ENCODE peak calls at places on chromosomes 4 and X, in nine cellular contexts. One of them, this sample, is unnamed.

GRCh38 chr4:6548201-6548881 is 26.6 kb upstream of the MAN2B2 start:
- DNase-seq in neural progenitor cell: peak
- DNase-seq in stimulated activated CD8-positive, alpha-beta memory T cell treated with anti-CD3 and anti-CD28 coated beads, Interleukin-4, amount 100 ng/mL, for 48 hours: peak
- DNase-seq in mesenteric fat pad: no peak
- DNase-seq in DMS53: peak
- DNase-seq in stimulated activated CD4-positive, alpha-beta T cell treated with anti-CD3 and anti-CD28 coated beads, Interleukin-4, amount 100 ng/mL, for 4 hours: no peak
- DNase-seq in NCI-H2081: peak
- DNase-seq in activated CD8-positive, alpha-beta memory T cell treated with anti-CD3 and anti-CD28 coated beads for 48 hours: no peak
- DNase-seq in NCI-H1417: peak
- DNase-seq in this sample: no peak

GRCh38 chrX:16643160-16643559 is 6.8 kb upstream of the S100G start:
- DNase-seq in neural progenitor cell: no peak
- DNase-seq in NCI-H1417: no peak
- DNase-seq in activated CD8-positive, alpha-beta memory T cell treated with anti-CD3 and anti-CD28 coated beads for 48 hours: no peak
- DNase-seq in NCI-H2081: no peak
- DNase-seq in stimulated activated CD4-positive, alpha-beta T cell treated with anti-CD3 and anti-CD28 coated beads, Interleukin-4, amount 100 ng/mL, for 4 hours: no peak
- DNase-seq in DMS53: no peak
- DNase-seq in stimulated activated CD8-positive, alpha-beta memory T cell treated with anti-CD3 and anti-CD28 coated beads, Interleukin-4, amount 100 ng/mL, for 48 hours: no peak
- DNase-seq in mesenteric fat pad: no peak
- DNase-seq in this sample: no peak

GRCh38 chrX:50779694-50780093 is 34.3 kb downstream of the SHROOM4 start:
- DNase-seq in stimulated activated CD4-positive, alpha-beta T cell treated with anti-CD3 and anti-CD28 coated beads, Interleukin-4, amount 100 ng/mL, for 4 hours: no peak
- DNase-seq in NCI-H2081: no peak
- DNase-seq in neural progenitor cell: peak
- DNase-seq in mesenteric fat pad: no peak
- DNase-seq in NCI-H1417: no peak
- DNase-seq in activated CD8-positive, alpha-beta memory T cell treated with anti-CD3 and anti-CD28 coated beads for 48 hours: no peak
- DNase-seq in DMS53: no peak
- DNase-seq in stimulated activated CD8-positive, alpha-beta memory T cell treated with anti-CD3 and anti-CD28 coated beads, Interleukin-4, amount 100 ng/mL, for 48 hours: no peak
- DNase-seq in this sample: no peak

GRCh38 chr4:39924014-39924413 is 53.7 kb downstream of the PDS5A start:
- DNase-seq in mesenteric fat pad: no peak
- DNase-seq in stimulated activated CD8-positive, alpha-beta memory T cell treated with anti-CD3 and anti-CD28 coated beads, Interleukin-4, amount 100 ng/mL, for 48 hours: no peak
- DNase-seq in stimulated activated CD4-positive, alpha-beta T cell treated with anti-CD3 and anti-CD28 coated beads, Interleukin-4, amount 100 ng/mL, for 4 hours: no peak
- DNase-seq in NCI-H2081: no peak
- DNase-seq in neural progenitor cell: no peak
- DNase-seq in NCI-H1417: no peak
- DNase-seq in activated CD8-positive, alpha-beta memory T cell treated with anti-CD3 and anti-CD28 coated beads for 48 hours: no peak
- DNase-seq in DMS53: no peak
- DNase-seq in this sample: no peak

GRCh38 chr4:54281060-54281781 is 52.1 kb downstream of the PDGFRA start:
- DNase-seq in activated CD8-positive, alpha-beta memory T cell treated with anti-CD3 and anti-CD28 coated beads for 48 hours: no peak
- DNase-seq in NCI-H1417: no peak
- DNase-seq in stimulated activated CD4-positive, alpha-beta T cell treated with anti-CD3 and anti-CD28 coated beads, Interleukin-4, amount 100 ng/mL, for 4 hours: no peak
- DNase-seq in NCI-H2081: no peak
- DNase-seq in mesenteric fat pad: no peak
- DNase-seq in stimulated activated CD8-positive, alpha-beta memory T cell treated with anti-CD3 and anti-CD28 coated beads, Interleukin-4, amount 100 ng/mL, for 48 hours: no peak
- DNase-seq in DMS53: no peak
- DNase-seq in neural progenitor cell: no peak
- DNase-seq in this sample: peak

GRCh38 chrX:112877771-112878173 is 37.1 kb upstream of the AMOT start:
- DNase-seq in NCI-H1417: no peak
- DNase-seq in stimulated activated CD4-positive, alpha-beta T cell treated with anti-CD3 and anti-CD28 coated beads, Interleukin-4, amount 100 ng/mL, for 4 hours: no peak
- DNase-seq in stimulated activated CD8-positive, alpha-beta memory T cell treated with anti-CD3 and anti-CD28 coated beads, Interleukin-4, amount 100 ng/mL, for 48 hours: no peak
- DNase-seq in neural progenitor cell: peak
- DNase-seq in NCI-H2081: no peak
- DNase-seq in DMS53: no peak
- DNase-seq in activated CD8-positive, alpha-beta memory T cell treated with anti-CD3 and anti-CD28 coated beads for 48 hours: no peak
- DNase-seq in mesenteric fat pad: no peak
- DNase-seq in this sample: no peak

GRCh38 chrX:94204524-94204923 is 530.5 kb downstream of the FAM133A start:
- DNase-seq in neural progenitor cell: no peak
- DNase-seq in stimulated activated CD4-positive, alpha-beta T cell treated with anti-CD3 and anti-CD28 coated beads, Interleukin-4, amount 100 ng/mL, for 4 hours: no peak
- DNase-seq in NCI-H1417: no peak
- DNase-seq in mesenteric fat pad: no peak
- DNase-seq in stimulated activated CD8-positive, alpha-beta memory T cell treated with anti-CD3 and anti-CD28 coated beads, Interleukin-4, amount 100 ng/mL, for 48 hours: no peak
- DNase-seq in NCI-H2081: no peak
- DNase-seq in activated CD8-positive, alpha-beta memory T cell treated with anti-CD3 and anti-CD28 coated beads for 48 hours: no peak
- DNase-seq in DMS53: no peak
- DNase-seq in this sample: no peak

GRCh38 chr4:108690738-108691137 is 40.3 kb downstream of the OSTC start:
- DNase-seq in NCI-H1417: no peak
- DNase-seq in NCI-H2081: no peak
- DNase-seq in stimulated activated CD4-positive, alpha-beta T cell treated with anti-CD3 and anti-CD28 coated beads, Interleukin-4, amount 100 ng/mL, for 4 hours: no peak
- DNase-seq in mesenteric fat pad: no peak
- DNase-seq in DMS53: no peak
- DNase-seq in stimulated activated CD8-positive, alpha-beta memory T cell treated with anti-CD3 and anti-CD28 coated beads, Interleukin-4, amount 100 ng/mL, for 48 hours: no peak
- DNase-seq in neural progenitor cell: no peak
- DNase-seq in activated CD8-positive, alpha-beta memory T cell treated with anti-CD3 and anti-CD28 coated beads for 48 hours: no peak
- DNase-seq in this sample: no peak

GRCh38 chr4:117085185-117085701 is at the start of gene TRAM1L1:
- DNase-seq in neural progenitor cell: peak
- DNase-seq in NCI-H1417: no peak
- DNase-seq in mesenteric fat pad: peak
- DNase-seq in DMS53: peak
- DNase-seq in stimulated activated CD4-positive, alpha-beta T cell treated with anti-CD3 and anti-CD28 coated beads, Interleukin-4, amount 100 ng/mL, for 4 hours: no peak
- DNase-seq in activated CD8-positive, alpha-beta memory T cell treated with anti-CD3 and anti-CD28 coated beads for 48 hours: no peak
- DNase-seq in stimulated activated CD8-positive, alpha-beta memory T cell treated with anti-CD3 and anti-CD28 coated beads, Interleukin-4, amount 100 ng/mL, for 48 hours: peak
- DNase-seq in NCI-H2081: peak
- DNase-seq in this sample: no peak

GRCh38 chrX:15244421-15244820 is 25.5 kb downstream of the ASB9 start:
- DNase-seq in mesenteric fat pad: no peak
- DNase-seq in DMS53: no peak
- DNase-seq in neural progenitor cell: no peak
- DNase-seq in stimulated activated CD8-positive, alpha-beta memory T cell treated with anti-CD3 and anti-CD28 coated beads, Interleukin-4, amount 100 ng/mL, for 48 hours: no peak
- DNase-seq in NCI-H1417: no peak
- DNase-seq in NCI-H2081: no peak
- DNase-seq in activated CD8-positive, alpha-beta memory T cell treated with anti-CD3 and anti-CD28 coated beads for 48 hours: no peak
- DNase-seq in stimulated activated CD4-positive, alpha-beta T cell treated with anti-CD3 and anti-CD28 coated beads, Interleukin-4, amount 100 ng/mL, for 4 hours: no peak
- DNase-seq in this sample: no peak

GRCh38 chr4:6688879-6689505 is 4.7 kb upstream of the S100P start:
- DNase-seq in activated CD8-positive, alpha-beta memory T cell treated with anti-CD3 and anti-CD28 coated beads for 48 hours: no peak
- DNase-seq in neural progenitor cell: peak
- DNase-seq in mesenteric fat pad: no peak
- DNase-seq in NCI-H2081: no peak
- DNase-seq in stimulated activated CD8-positive, alpha-beta memory T cell treated with anti-CD3 and anti-CD28 coated beads, Interleukin-4, amount 100 ng/mL, for 48 hours: peak
- DNase-seq in NCI-H1417: no peak
- DNase-seq in DMS53: peak
- DNase-seq in stimulated activated CD4-positive, alpha-beta T cell treated with anti-CD3 and anti-CD28 coated beads, Interleukin-4, amount 100 ng/mL, for 4 hours: peak
- DNase-seq in this sample: no peak

GRCh38 chrX:641671-642435 is 11.3 kb downstream of the SHOX start:
- DNase-seq in DMS53: no peak
- DNase-seq in stimulated activated CD8-positive, alpha-beta memory T cell treated with anti-CD3 and anti-CD28 coated beads, Interleukin-4, amount 100 ng/mL, for 48 hours: no peak
- DNase-seq in mesenteric fat pad: peak
- DNase-seq in stimulated activated CD4-positive, alpha-beta T cell treated with anti-CD3 and anti-CD28 coated beads, Interleukin-4, amount 100 ng/mL, for 4 hours: no peak
- DNase-seq in activated CD8-positive, alpha-beta memory T cell treated with anti-CD3 and anti-CD28 coated beads for 48 hours: no peak
- DNase-seq in NCI-H1417: no peak
- DNase-seq in NCI-H2081: no peak
- DNase-seq in neural progenitor cell: no peak
- DNase-seq in this sample: peak

GRCh38 chrX:130086414-130087207 is 23.7 kb downstream of the ELF4 start:
- DNase-seq in stimulated activated CD8-positive, alpha-beta memory T cell treated with anti-CD3 and anti-CD28 coated beads, Interleukin-4, amount 100 ng/mL, for 48 hours: peak
- DNase-seq in NCI-H1417: peak
- DNase-seq in neural progenitor cell: no peak
- DNase-seq in NCI-H2081: no peak
- DNase-seq in mesenteric fat pad: no peak
- DNase-seq in activated CD8-positive, alpha-beta memory T cell treated with anti-CD3 and anti-CD28 coated beads for 48 hours: no peak
- DNase-seq in DMS53: no peak
- DNase-seq in stimulated activated CD4-positive, alpha-beta T cell treated with anti-CD3 and anti-CD28 coated beads, Interleukin-4, amount 100 ng/mL, for 4 hours: peak
- DNase-seq in this sample: no peak

GRCh38 chrX:87516716-87517115 is 886 bp upstream of the KLHL4 start:
- DNase-seq in stimulated activated CD8-positive, alpha-beta memory T cell treated with anti-CD3 and anti-CD28 coated beads, Interleukin-4, amount 100 ng/mL, for 48 hours: no peak
- DNase-seq in neural progenitor cell: no peak
- DNase-seq in mesenteric fat pad: no peak
- DNase-seq in NCI-H1417: no peak
- DNase-seq in NCI-H2081: no peak
- DNase-seq in stimulated activated CD4-positive, alpha-beta T cell treated with anti-CD3 and anti-CD28 coated beads, Interleukin-4, amount 100 ng/mL, for 4 hours: no peak
- DNase-seq in activated CD8-positive, alpha-beta memory T cell treated with anti-CD3 and anti-CD28 coated beads for 48 hours: no peak
- DNase-seq in DMS53: peak
- DNase-seq in this sample: no peak

GRCh38 chr4:23855912-23856605 is 33.8 kb downstream of the PPARGC1A start:
- DNase-seq in mesenteric fat pad: no peak
- DNase-seq in stimulated activated CD8-positive, alpha-beta memory T cell treated with anti-CD3 and anti-CD28 coated beads, Interleukin-4, amount 100 ng/mL, for 48 hours: no peak
- DNase-seq in NCI-H2081: no peak
- DNase-seq in neural progenitor cell: no peak
- DNase-seq in NCI-H1417: no peak
- DNase-seq in activated CD8-positive, alpha-beta memory T cell treated with anti-CD3 and anti-CD28 coated beads for 48 hours: no peak
- DNase-seq in DMS53: no peak
- DNase-seq in stimulated activated CD4-positive, alpha-beta T cell treated with anti-CD3 and anti-CD28 coated beads, Interleukin-4, amount 100 ng/mL, for 4 hours: no peak
- DNase-seq in this sample: no peak

GRCh38 chrX:45172890-45173289 is 27.8 kb downstream of the DIPK2B start:
- DNase-seq in mesenteric fat pad: no peak
- DNase-seq in neural progenitor cell: no peak
- DNase-seq in activated CD8-positive, alpha-beta memory T cell treated with anti-CD3 and anti-CD28 coated beads for 48 hours: no peak
- DNase-seq in NCI-H1417: no peak
- DNase-seq in stimulated activated CD4-positive, alpha-beta T cell treated with anti-CD3 and anti-CD28 coated beads, Interleukin-4, amount 100 ng/mL, for 4 hours: no peak
- DNase-seq in stimulated activated CD8-positive, alpha-beta memory T cell treated with anti-CD3 and anti-CD28 coated beads, Interleukin-4, amount 100 ng/mL, for 48 hours: no peak
- DNase-seq in DMS53: peak
- DNase-seq in NCI-H2081: no peak
- DNase-seq in this sample: no peak

GRCh38 chrX:129877401-129877800 is 28.6 kb upstream of the UTP14A start:
- DNase-seq in DMS53: peak
- DNase-seq in stimulated activated CD4-positive, alpha-beta T cell treated with anti-CD3 and anti-CD28 coated beads, Interleukin-4, amount 100 ng/mL, for 4 hours: no peak
- DNase-seq in NCI-H2081: no peak
- DNase-seq in activated CD8-positive, alpha-beta memory T cell treated with anti-CD3 and anti-CD28 coated beads for 48 hours: no peak
- DNase-seq in neural progenitor cell: no peak
- DNase-seq in NCI-H1417: no peak
- DNase-seq in stimulated activated CD8-positive, alpha-beta memory T cell treated with anti-CD3 and anti-CD28 coated beads, Interleukin-4, amount 100 ng/mL, for 48 hours: no peak
- DNase-seq in mesenteric fat pad: no peak
- DNase-seq in this sample: no peak